ENCODE peak calls at places on chromosomes 13 and 19, in eight cellular contexts. U is NCI-H774; O is amniotic epithelial cell; F is left cardiac atrium; G is NCI-H2029 treated with DMSO at 0.1 percent for 48 hours; N is hepatocyte; R is C1 segment of cervical spinal cord; T is CD4-positive, CD25-positive, alpha-beta regulatory T cell. Y is an unnamed sample.

GRCh38 chr19:41548954-41549688 is 26.8 kb upstream of the CEACAM21 start:
- DNase-seq in R (no peak), G (no peak), N (no peak), O (no peak), U (no peak), T (peak; percentile 75), F (peak; percentile 33), Y (no peak)

GRCh38 chr19:31289381-31289880 is 59.8 kb downstream of the TSHZ3 start:
- DNase-seq in R (no peak), N (no peak), G (no peak), O (no peak), U (no peak), F (no peak), T (no peak), Y (no peak)

GRCh38 chr13:69291292-69291906 is 816.2 kb upstream of the ATXN8OS start:
- DNase-seq in O (no peak), N (no peak), T (no peak), R (no peak), F (no peak), G (no peak), U (no peak), Y (no peak)

GRCh38 chr13:111539252-111539651 is 218.8 kb downstream of the TEX29 start:
- DNase-seq in N (no peak), G (no peak), F (no peak), T (no peak), O (no peak), U (no peak), R (no peak), Y (no peak)

GRCh38 chr13:29429496-29429895 is 166.0 kb downstream of the SLC7A1 start:
- DNase-seq in F (no peak), G (no peak), U (no peak), T (no peak), O (peak; percentile 75), R (no peak), N (no peak), Y (no peak)

GRCh38 chr13:23505007-23505406 is 65.2 kb upstream of the TNFRSF19 start:
- DNase-seq in O (peak; percentile 77), T (no peak), G (no peak), N (no peak), U (no peak), R (no peak), F (no peak), Y (no peak)

GRCh38 chr13:50457430-50458393 is 385.8 kb downstream of the DLEU7 start:
- DNase-seq in N (no peak), T (no peak), G (no peak), F (no peak), U (no peak), O (no peak), R (no peak), Y (no peak)

GRCh38 chr13:50215389-50215788 is 200.1 kb downstream of the KCNRG start:
- DNase-seq in U (no peak), G (no peak), T (no peak), N (no peak), O (peak; percentile 15), R (no peak), F (no peak), Y (peak; percentile 27)